ENCODE peak calls at places on chromosome 11, in six cellular contexts. J, B, L, I, K and N are unnamed samples.

GRCh38 chr11:85961930-85962363 is 106.8 kb downstream of the CCDC83 start:
- DNase-seq in K (peak), L (no peak), B (no peak), I (no peak), J (no peak), N (no peak)

GRCh38 chr11:86559311-86559945 is 113.0 kb downstream of the ME3 start:
- DNase-seq in K (peak), B (no peak), I (no peak), L (peak), J (no peak), N (no peak)

GRCh38 chr11:111540114-111540920 is at the start of gene LAYN:
- DNase-seq in B (no peak), L (peak), K (peak), J (peak), I (no peak), N (peak)

GRCh38 chr11:48001438-48002021 is 21.2 kb downstream of the PTPRJ start:
- DNase-seq in B (peak), J (no peak), I (peak), K (peak), L (no peak), N (peak)

GRCh38 chr11:72735495-72736027 is 16.6 kb downstream of the ARAP1 start:
- DNase-seq in J (no peak), I (no peak), K (peak), L (peak), B (no peak), N (no peak)

GRCh38 chr11:11582261-11582701 is 39.5 kb downstream of the GALNT18 start:
- DNase-seq in J (no peak), K (no peak), I (no peak), L (no peak), B (no peak), N (no peak)

GRCh38 chr11:117226388-117227385 is 5.2 kb downstream of the PCSK7 start:
- DNase-seq in K (peak), J (no peak), L (peak), B (no peak), I (peak), N (peak)

GRCh38 chr11:9906043-9906791 is 242.3 kb downstream of the SWAP70 start:
- DNase-seq in J (no peak), I (peak), L (peak), B (no peak), K (peak), N (no peak)

GRCh38 chr11:93542753-93543246 is 391 bp downstream of the SMCO4 start:
- DNase-seq in J (peak), B (no peak), I (no peak), K (no peak), L (no peak), N (no peak)

GRCh38 chr11:77548552-77549439 is 41.0 kb upstream of the AQP11 start:
- DNase-seq in L (no peak), J (no peak), B (no peak), K (no peak), I (no peak), N (no peak)
- TF ChIP-seq CTCF in L (no peak), J (peak), B (peak), K (no peak), I (no peak), N (peak)

DNA sequence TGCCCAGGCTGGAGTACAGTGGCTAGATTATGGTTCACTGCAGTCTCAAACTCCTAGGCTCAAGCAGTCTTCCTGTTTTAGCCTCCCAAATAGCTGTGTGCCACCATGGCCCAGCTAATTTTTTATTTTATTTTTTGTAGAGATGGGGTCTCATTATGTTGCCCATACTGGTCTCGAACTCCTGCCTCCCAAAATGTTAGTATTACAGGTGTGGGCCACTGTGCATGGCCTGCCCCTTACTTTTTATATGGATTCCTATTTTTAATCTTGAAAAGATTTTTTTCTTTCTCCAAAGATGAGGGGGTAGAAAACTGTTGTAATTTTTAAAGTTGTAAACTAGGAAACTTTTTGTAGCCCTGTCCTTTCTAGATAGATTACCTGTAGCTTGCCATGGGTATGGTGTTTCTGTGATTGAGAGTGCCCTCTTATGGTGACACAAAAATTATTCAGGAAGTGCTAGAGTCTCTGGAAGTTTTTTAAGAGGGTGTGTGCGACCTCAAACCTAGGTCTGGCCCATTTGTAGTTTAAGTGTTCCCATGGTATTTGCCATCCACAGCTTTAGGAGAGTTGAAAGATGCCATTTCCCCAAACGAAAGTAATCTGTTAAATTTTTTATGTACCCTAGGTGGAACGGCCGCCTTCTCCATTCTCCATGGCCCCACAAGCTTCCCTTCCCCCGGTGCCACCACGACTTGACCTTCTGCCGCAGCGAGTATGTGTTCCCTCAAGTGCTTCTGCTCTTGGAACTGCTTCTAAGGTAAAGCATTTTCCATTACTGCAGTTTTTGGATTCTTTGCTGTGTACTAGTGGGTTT is 32.4 kb downstream of the MCAM start:
- DNase-seq in L (peak), B (no peak), J (no peak), K (peak), I (peak), N (no peak)
- TF ChIP-seq CTCF in L (peak), B (peak), J (peak), K (peak), I (peak), N (no peak)

DNA sequence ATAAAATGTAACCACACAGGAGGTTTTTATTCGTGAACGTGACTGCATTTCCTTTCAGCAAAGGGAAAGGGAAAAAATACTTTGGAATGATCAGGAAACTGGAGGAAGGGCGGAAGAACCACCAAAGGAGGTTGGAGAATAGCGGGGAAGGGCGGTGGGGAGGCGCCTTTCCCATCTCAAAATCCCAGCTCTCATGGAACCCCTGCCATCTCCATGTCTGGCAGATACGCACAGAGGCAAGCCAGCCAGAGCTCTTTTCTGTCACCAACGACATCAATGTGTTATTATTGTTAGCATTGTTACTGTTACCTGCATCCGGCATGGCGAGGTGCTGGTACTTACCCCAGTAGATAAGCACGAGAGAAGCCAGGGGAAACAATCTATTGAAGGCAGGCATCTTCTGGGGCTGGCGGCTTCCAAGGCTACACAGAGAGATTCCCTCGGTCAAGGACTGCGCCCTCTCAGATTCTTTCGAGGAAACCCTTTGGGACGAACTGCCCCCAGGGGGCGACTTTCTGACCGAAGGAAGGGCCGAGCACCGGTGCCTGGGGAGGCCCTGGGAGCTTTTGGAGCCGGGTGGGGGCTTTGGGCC is 923 bp downstream of the SCN3B start:
- DNase-seq in I (no peak), K (no peak), J (no peak), L (no peak), B (no peak), N (no peak)
- TF ChIP-seq CTCF in I (no peak), K (no peak), J (no peak), L (peak), B (peak), N (no peak)

GRCh38 chr11:110367571-110367970 is 62.2 kb upstream of the FDX1 start:
- DNase-seq in K (no peak), I (no peak), L (no peak), B (no peak), J (no peak), N (no peak)
- TF ChIP-seq CTCF in K (no peak), I (no peak), L (peak), B (peak), J (no peak), N (peak)

GRCh38 chr11:127470485-127470884 is 469.9 kb upstream of the KIRREL3 start:
- DNase-seq in J (peak), K (no peak), I (no peak), L (peak), B (no peak), N (peak)
- TF ChIP-seq CTCF in J (no peak), K (no peak), I (peak), L (peak), B (peak), N (peak)

DNA sequence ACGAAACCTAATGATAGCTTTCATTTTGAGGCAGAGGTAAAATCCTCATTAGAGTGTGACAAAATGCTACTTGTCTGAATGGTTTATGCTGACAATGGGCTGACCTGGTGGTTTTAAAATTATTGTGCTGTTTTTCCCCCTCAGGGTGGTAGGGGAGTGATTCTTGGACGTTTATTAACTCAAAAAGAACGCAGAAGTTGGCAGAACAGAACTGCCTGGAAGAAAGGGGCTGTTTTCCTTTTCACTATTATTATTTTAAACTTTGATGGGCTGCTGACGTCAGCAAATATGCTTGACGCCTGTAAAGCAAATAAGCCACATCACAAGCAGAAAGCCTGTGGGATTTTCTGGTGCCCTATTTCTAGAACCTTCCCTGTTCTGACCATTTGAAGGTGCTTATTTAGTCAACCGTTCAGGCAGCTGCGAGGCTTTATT is 4.0 kb downstream of the RASSF10 start:
- DNase-seq in B (no peak), L (no peak), K (no peak), J (no peak), I (no peak), N (no peak)
- TF ChIP-seq CTCF in B (no peak), L (no peak), K (no peak), J (no peak), I (no peak), N (no peak)

GRCh38 chr11:91220476-91221202 is 997.8 kb upstream of the CHORDC1 start:
- DNase-seq in B (no peak), I (no peak), K (peak), L (peak), J (no peak), N (no peak)
- TF ChIP-seq CTCF in B (peak), I (no peak), K (peak), L (no peak), J (no peak), N (no peak)

GRCh38 chr11:120608760-120609211 is 97.2 kb downstream of the GRIK4 start:
- DNase-seq in B (no peak), I (no peak), J (no peak), K (peak), L (no peak), N (no peak)

GRCh38 chr11:120605469-120605868 is 93.9 kb downstream of the GRIK4 start:
- DNase-seq in B (peak), J (no peak), L (no peak), K (no peak), I (no peak), N (no peak)

GRCh38 chr11:120603071-120603470 is 91.5 kb downstream of the GRIK4 start:
- DNase-seq in J (no peak), L (no peak), K (no peak), B (peak), I (no peak), N (no peak)

GRCh38 chr11:120608061-120608460 is 96.5 kb downstream of the GRIK4 start:
- DNase-seq in J (no peak), B (no peak), L (no peak), K (no peak), I (no peak), N (no peak)

DNA sequence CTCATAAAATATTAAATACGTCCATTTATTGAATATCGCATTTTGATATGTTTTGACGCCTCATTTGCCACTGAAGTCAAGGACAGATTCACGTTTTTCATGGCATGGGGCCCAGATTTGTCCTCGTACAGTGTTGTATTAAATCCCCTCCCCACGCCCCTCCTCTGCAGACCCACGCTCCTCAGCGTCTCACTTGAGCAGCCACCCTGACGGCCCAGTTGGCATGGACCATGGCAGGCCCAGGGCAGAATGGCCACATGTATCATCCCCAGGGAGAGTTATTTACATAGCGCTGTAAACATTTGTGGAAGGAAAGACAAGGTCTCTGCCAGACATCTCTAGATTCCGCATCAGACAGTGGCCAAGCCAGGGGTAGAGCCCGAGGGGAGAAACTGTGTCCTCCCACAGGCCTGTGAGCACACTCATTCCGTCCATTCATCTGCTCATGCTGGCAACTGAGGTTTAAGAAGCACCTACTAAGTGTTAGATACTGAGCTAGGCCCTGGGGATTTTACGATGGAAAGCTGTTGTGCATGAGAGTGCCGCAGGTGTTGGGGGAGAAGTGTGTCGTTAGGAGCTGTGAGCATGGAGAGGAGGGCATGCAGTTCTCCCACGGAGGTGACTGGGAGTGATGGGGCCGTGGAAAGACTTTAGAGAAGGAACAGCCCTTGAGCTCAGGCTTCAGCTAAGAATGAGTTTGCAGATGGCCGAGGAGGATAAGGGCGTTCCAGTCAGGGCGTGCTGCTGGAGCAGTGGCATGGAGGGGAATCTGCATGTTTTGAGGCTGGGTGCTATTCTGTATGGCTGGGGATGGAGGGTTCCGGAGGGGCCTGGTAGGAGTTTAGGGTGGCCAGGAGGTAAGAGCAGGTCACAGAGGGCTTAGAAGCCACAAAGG is 94.8 kb downstream of the GRIK4 start:
- DNase-seq in B (peak), I (no peak), L (no peak), K (no peak), J (no peak), N (no peak)
- TF ChIP-seq CTCF in B (no peak), I (no peak), L (no peak), K (no peak), J (no peak), N (no peak)